ENCODE peak calls at places on chromosomes 12 and 14, in eight cellular contexts. M is A549; Z is effector memory CD4-positive, alpha-beta T cell; I is CD8-positive, alpha-beta T cell; B is stomach; N is left ventricle myocardium inferior; K is IMR-90; X is uterus. O is an unnamed sample.
A peak's percentile ranks its signal among the peaks of the same experiment; 100 is the strongest.

GRCh38 chr12:4813741-4814140 is 93.5 kb downstream of the GALNT8 start:
- DNase-seq in K (no peak), I (no peak), M (no peak), N (no peak), Z (no peak), B (no peak), X (no peak), O (no peak)

GRCh38 chr12:57657744-57658143 is 24.7 kb upstream of the B4GALNT1 start:
- DNase-seq in N (no peak), I (no peak), Z (no peak), X (no peak), M (no peak), B (peak; percentile 55), K (peak; percentile 5), O (no peak)

GRCh38 chr14:32073537-32074189 is 3.4 kb upstream of the ARHGAP5 start:
- DNase-seq in K (peak; percentile 82), B (peak; percentile 49), M (peak; percentile 71), N (no peak), Z (peak; percentile 1), X (no peak), I (peak; percentile 31), O (no peak)

GRCh38 chr12:45192041-45192695 is 23.7 kb upstream of the ANO6 start:
- DNase-seq in B (no peak), X (no peak), I (no peak), N (no peak), M (peak; percentile 62), K (peak; percentile 73), Z (no peak), O (no peak)

GRCh38 chr12:27449011-27449410 is 2.5 kb downstream of the SMCO2 start:
- DNase-seq in K (no peak), I (no peak), X (no peak), B (no peak), Z (no peak), N (no peak), M (no peak), O (no peak)

GRCh38 chr14:21860172-21860571 is 186.6 kb upstream of the OR4E1 start:
- DNase-seq in M (peak; percentile 7), N (no peak), K (no peak), I (peak; percentile 33), B (no peak), X (no peak), Z (no peak), O (no peak)

GRCh38 chr12:14111230-14111865 is 129.9 kb upstream of the GRIN2B start:
- DNase-seq in K (no peak), M (peak; percentile 8), Z (no peak), N (no peak), B (no peak), I (no peak), X (no peak), O (no peak)

GRCh38 chr12:64229240-64229639 is 7.1 kb upstream of the KICS2 start:
- DNase-seq in Z (no peak), N (no peak), X (no peak), B (no peak), M (no peak), K (no peak), I (no peak), O (no peak)

GRCh38 chr12:49027846-49028245 is 9.3 kb upstream of the PRKAG1 start:
- DNase-seq in B (no peak), X (no peak), Z (no peak), K (no peak), M (no peak), N (no peak), I (no peak), O (no peak)

GRCh38 chr12:88416155-88416554 is 164.1 kb downstream of the KITLG start:
- DNase-seq in X (no peak), Z (no peak), N (no peak), B (no peak), I (no peak), M (no peak), K (no peak), O (no peak)

GRCh38 chr14:76784881-76785280 is 23.6 kb downstream of the VASH1 start:
- DNase-seq in K (peak; percentile 75), B (peak; percentile 63), I (peak; percentile 45), Z (peak; percentile 22), N (peak; percentile 84), X (peak; percentile 81), M (peak; percentile 97), O (peak; percentile 82)

GRCh38 chr12:98578821-98579220 is 14.7 kb upstream of the SLC25A3 start:
- DNase-seq in I (no peak), B (no peak), K (peak; percentile 22), M (no peak), X (no peak), N (no peak), Z (no peak), O (no peak)

GRCh38 chr12:55996715-55997534 is at the start of gene SUOX:
- DNase-seq in X (peak; percentile 96), N (peak; percentile 97), I (peak; percentile 26), K (peak; percentile 96), Z (no peak), B (peak; percentile 97), M (peak; percentile 100), O (peak; percentile 97)

GRCh38 chr14:102320671-102321455 is 1.3 kb downstream of the ZNF839 start:
- DNase-seq in N (no peak), M (no peak), K (no peak), X (no peak), B (no peak), I (no peak), Z (no peak), O (peak; percentile 71)

GRCh38 chr12:46153267-46153872 is 115.5 kb downstream of the SLC38A1 start:
- DNase-seq in X (no peak), B (no peak), K (peak; percentile 52), Z (no peak), I (no peak), N (no peak), M (peak; percentile 31), O (no peak)

GRCh38 chr14:100899841-100900771 is 3.4 kb downstream of the RTL1 start:
- DNase-seq in M (no peak), K (no peak), N (no peak), Z (no peak), X (no peak), I (no peak), B (no peak), O (peak; percentile 31)

GRCh38 chr14:100902792-100903191 is 730 bp downstream of the RTL1 start:
- DNase-seq in I (no peak), B (no peak), X (no peak), K (no peak), M (no peak), Z (no peak), N (no peak), O (peak; percentile 54)

GRCh38 chr14:100902295-100902694 is 1.2 kb downstream of the RTL1 start:
- DNase-seq in N (no peak), K (no peak), B (no peak), I (no peak), X (no peak), Z (no peak), M (peak; percentile 39), O (peak; percentile 13)

GRCh38 chr14:100900837-100901390 is 2.6 kb downstream of the RTL1 start:
- DNase-seq in N (no peak), M (peak; percentile 35), X (no peak), B (no peak), K (no peak), Z (no peak), I (no peak), O (peak; percentile 80)

GRCh38 chr14:100901391-100902183 is 1.9 kb downstream of the RTL1 start:
- DNase-seq in N (no peak), M (no peak), K (no peak), X (no peak), I (no peak), Z (no peak), B (no peak), O (peak; percentile 59)
- H3K27ac ChIP-seq in N (no peak overlapping the region), M (peak overlapping the region; percentile 44), K (no peak overlapping the region), X (no peak overlapping the region), I (no peak overlapping the region), Z (no peak overlapping the region), B (no peak overlapping the region), O (no peak overlapping the region)

GRCh38 chr12:122854554-122854953 is 19.3 kb downstream of the HIP1R start:
- DNase-seq in X (no peak), B (no peak), K (no peak), I (peak; percentile 1), N (no peak), Z (no peak), M (no peak), O (no peak)

GRCh38 chr12:122858171-122858570 is 22.9 kb downstream of the HIP1R start:
- DNase-seq in N (no peak), M (no peak), B (no peak), Z (no peak), K (no peak), X (no peak), I (peak; percentile 9), O (peak; percentile 72)

GRCh38 chr12:122856999-122857671 is 21.9 kb downstream of the HIP1R start:
- DNase-seq in X (no peak), I (no peak), N (no peak), Z (no peak), B (no peak), K (peak; percentile 85), M (no peak), O (peak; percentile 69)

GRCh38 chr12:122855071-122855829 is 20.0 kb downstream of the HIP1R start:
- DNase-seq in N (no peak), M (no peak), Z (no peak), B (no peak), K (no peak), X (no peak), I (no peak), O (no peak)

GRCh38 chr12:122855985-122856831 is 21.0 kb downstream of the HIP1R start:
- DNase-seq in M (no peak), I (no peak), K (no peak), N (no peak), Z (no peak), X (no peak), B (no peak), O (peak; percentile 68)
- H3K27ac ChIP-seq in M (no peak overlapping the region), I (no peak overlapping the region), K (no peak overlapping the region), N (no peak overlapping the region), Z (no peak overlapping the region), X (no peak overlapping the region), B (no peak overlapping the region), O (no peak overlapping the region)

DNA sequence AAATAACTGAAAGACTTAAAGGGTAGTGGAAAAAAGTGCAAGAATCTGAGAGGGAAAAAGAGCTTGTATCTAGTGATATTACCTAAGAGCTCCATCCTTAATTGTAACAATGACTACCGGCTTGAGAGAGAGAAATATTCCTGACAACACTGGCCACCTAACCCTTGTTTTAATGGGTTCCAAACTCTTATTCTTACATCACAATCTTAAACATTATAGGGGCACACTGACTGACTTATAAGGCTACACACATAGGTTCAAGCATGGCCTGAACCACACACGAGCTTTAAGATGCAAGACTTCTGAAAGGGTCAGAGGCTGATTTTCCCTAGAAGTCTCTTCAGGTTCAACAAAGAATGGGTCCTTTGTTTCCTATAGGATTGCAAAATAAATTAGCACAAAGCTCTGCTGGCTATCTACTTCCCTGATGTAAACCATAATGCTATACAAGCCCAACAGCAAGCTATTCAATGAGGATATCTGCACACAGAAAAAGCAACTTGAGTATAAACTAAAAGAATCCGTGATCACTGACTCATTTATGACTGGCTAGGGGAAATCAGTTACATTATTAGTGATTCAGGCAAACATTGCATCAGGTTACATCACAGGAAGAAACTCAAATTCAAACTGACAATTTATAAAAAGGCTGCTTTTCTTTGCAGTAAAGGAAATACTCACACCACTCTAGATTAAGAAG is 8.6 kb downstream of the BTG1 start:
- DNase-seq in B (no peak), I (no peak), M (peak; percentile 45), Z (no peak), X (no peak), N (no peak), K (peak; percentile 97), O (no peak)
- H3K27ac ChIP-seq in B (peak overlapping the region; percentile 99), I (peak overlapping the region; percentile 92), M (peak overlapping the region; percentile 85), Z (peak overlapping the region; percentile 56), X (peak overlapping the region; percentile 99), N (peak overlapping the region; percentile 72), K (peak overlapping the region; percentile 97), O (peak overlapping the region; percentile 100)

GRCh38 chr12:108827941-108828340 is 29.4 kb downstream of the SSH1 start:
- DNase-seq in B (no peak), K (no peak), I (no peak), Z (no peak), X (no peak), M (no peak), N (no peak), O (peak; percentile 65)
- H3K27ac ChIP-seq in B (peak overlapping the region; percentile 86), K (peak overlapping the region; percentile 99), I (no peak overlapping the region), Z (no peak overlapping the region), X (peak overlapping the region; percentile 79), M (no peak overlapping the region), N (peak overlapping the region; percentile 94), O (peak overlapping the region; percentile 90)

O was measured in spleen.